ENCODE peak calls at places on chromosomes 5 and 9, in ten cellular contexts. One of them, this sample, is unnamed.

GRCh38 chr5:5523066-5523505 is 100.6 kb downstream of the ICE1 start:
- DNase-seq in RWPE2: no peak
- DNase-seq in spleen: no peak
- DNase-seq in mucosa of descending colon: peak; percentile 14
- DNase-seq in neural progenitor cell: no peak
- DNase-seq in astrocyte of the cerebellum: no peak
- DNase-seq in uterus: no peak
- DNase-seq in ascending aorta: no peak
- DNase-seq in A549: peak; percentile 32
- DNase-seq in esophagus muscularis mucosa: no peak
- DNase-seq in this sample: peak; percentile 1

GRCh38 chr5:38551020-38552017 is 5.1 kb downstream of the LIFR start:
- DNase-seq in ascending aorta: no peak
- DNase-seq in astrocyte of the cerebellum: no peak
- DNase-seq in mucosa of descending colon: peak; percentile 23
- DNase-seq in uterus: peak; percentile 29
- DNase-seq in RWPE2: no peak
- DNase-seq in A549: peak; percentile 65
- DNase-seq in spleen: no peak
- DNase-seq in esophagus muscularis mucosa: no peak
- DNase-seq in neural progenitor cell: peak; percentile 72
- DNase-seq in this sample: peak; percentile 79

GRCh38 chr5:146510528-146510927 is 5.5 kb downstream of the GPR151 start:
- DNase-seq in astrocyte of the cerebellum: no peak
- DNase-seq in esophagus muscularis mucosa: no peak
- DNase-seq in mucosa of descending colon: no peak
- DNase-seq in neural progenitor cell: no peak
- DNase-seq in spleen: no peak
- DNase-seq in ascending aorta: no peak
- DNase-seq in uterus: no peak
- DNase-seq in A549: no peak
- DNase-seq in RWPE2: no peak
- DNase-seq in this sample: peak; percentile 76

GRCh38 chr5:137622850-137623249 is 113.0 kb downstream of the KLHL3 start:
- DNase-seq in A549: peak; percentile 11
- DNase-seq in astrocyte of the cerebellum: no peak
- DNase-seq in spleen: no peak
- DNase-seq in esophagus muscularis mucosa: no peak
- DNase-seq in mucosa of descending colon: peak; percentile 22
- DNase-seq in RWPE2: no peak
- DNase-seq in neural progenitor cell: no peak
- DNase-seq in uterus: no peak
- DNase-seq in ascending aorta: peak; percentile 79
- DNase-seq in this sample: no peak

GRCh38 chr9:113933188-113933587 is 57.1 kb downstream of the ZNF618 start:
- DNase-seq in spleen: no peak
- DNase-seq in A549: no peak
- DNase-seq in ascending aorta: peak; percentile 39
- DNase-seq in astrocyte of the cerebellum: no peak
- DNase-seq in neural progenitor cell: no peak
- DNase-seq in esophagus muscularis mucosa: no peak
- DNase-seq in uterus: no peak
- DNase-seq in RWPE2: no peak
- DNase-seq in mucosa of descending colon: no peak
- DNase-seq in this sample: no peak

GRCh38 chr5:32523625-32524024 is 61.7 kb upstream of the SUB1 start:
- DNase-seq in uterus: no peak
- DNase-seq in neural progenitor cell: no peak
- DNase-seq in A549: peak; percentile 12
- DNase-seq in astrocyte of the cerebellum: no peak
- DNase-seq in spleen: no peak
- DNase-seq in ascending aorta: no peak
- DNase-seq in esophagus muscularis mucosa: no peak
- DNase-seq in mucosa of descending colon: no peak
- DNase-seq in RWPE2: no peak
- DNase-seq in this sample: no peak

GRCh38 chr5:122263352-122264030 is 48.5 kb upstream of the SNCAIP start:
- DNase-seq in neural progenitor cell: no peak
- DNase-seq in A549: no peak
- DNase-seq in uterus: no peak
- DNase-seq in spleen: no peak
- DNase-seq in RWPE2: no peak
- DNase-seq in esophagus muscularis mucosa: no peak
- DNase-seq in mucosa of descending colon: no peak
- DNase-seq in astrocyte of the cerebellum: no peak
- DNase-seq in ascending aorta: no peak
- DNase-seq in this sample: peak; percentile 59

GRCh38 chr9:37283730-37284235 is 138.7 kb upstream of the GRHPR start:
- DNase-seq in neural progenitor cell: peak; percentile 34
- DNase-seq in A549: peak; percentile 63
- DNase-seq in uterus: no peak
- DNase-seq in ascending aorta: no peak
- DNase-seq in esophagus muscularis mucosa: no peak
- DNase-seq in spleen: no peak
- DNase-seq in astrocyte of the cerebellum: peak; percentile 38
- DNase-seq in RWPE2: no peak
- DNase-seq in mucosa of descending colon: no peak
- DNase-seq in this sample: peak; percentile 28

GRCh38 chr5:126864042-126864688 is 87.2 kb downstream of the LMNB1 start:
- DNase-seq in neural progenitor cell: no peak
- DNase-seq in spleen: no peak
- DNase-seq in RWPE2: no peak
- DNase-seq in esophagus muscularis mucosa: peak; percentile 88
- DNase-seq in ascending aorta: no peak
- DNase-seq in mucosa of descending colon: no peak
- DNase-seq in astrocyte of the cerebellum: no peak
- DNase-seq in A549: no peak
- DNase-seq in uterus: no peak
- DNase-seq in this sample: no peak
- H3K4me3 ChIP-seq in neural progenitor cell: no peak overlapping the region
- H3K4me3 ChIP-seq in spleen: no peak overlapping the region
- H3K4me3 ChIP-seq in RWPE2: no peak overlapping the region
- H3K4me3 ChIP-seq in esophagus muscularis mucosa: no peak overlapping the region
- H3K4me3 ChIP-seq in ascending aorta: no peak overlapping the region
- H3K4me3 ChIP-seq in mucosa of descending colon: no peak overlapping the region
- H3K4me3 ChIP-seq in astrocyte of the cerebellum: no peak overlapping the region
- H3K4me3 ChIP-seq in A549: no peak overlapping the region
- H3K4me3 ChIP-seq in uterus: no peak overlapping the region
- H3K4me3 ChIP-seq in this sample: no peak overlapping the region

GRCh38 chr5:179964015-179964414 is 56.3 kb upstream of the TBC1D9B start:
- DNase-seq in A549: no peak
- DNase-seq in spleen: no peak
- DNase-seq in mucosa of descending colon: no peak
- DNase-seq in RWPE2: no peak
- DNase-seq in uterus: no peak
- DNase-seq in neural progenitor cell: no peak
- DNase-seq in esophagus muscularis mucosa: peak; percentile 60
- DNase-seq in ascending aorta: no peak
- DNase-seq in astrocyte of the cerebellum: no peak
- DNase-seq in this sample: no peak

GRCh38 chr5:179973391-179973790 is 65.7 kb upstream of the TBC1D9B start:
- DNase-seq in mucosa of descending colon: no peak
- DNase-seq in spleen: no peak
- DNase-seq in A549: no peak
- DNase-seq in astrocyte of the cerebellum: no peak
- DNase-seq in esophagus muscularis mucosa: peak; percentile 14
- DNase-seq in uterus: no peak
- DNase-seq in RWPE2: no peak
- DNase-seq in neural progenitor cell: no peak
- DNase-seq in ascending aorta: no peak
- DNase-seq in this sample: no peak

GRCh38 chr5:179967489-179967888 is 59.8 kb upstream of the TBC1D9B start:
- DNase-seq in RWPE2: no peak
- DNase-seq in esophagus muscularis mucosa: peak; percentile 12
- DNase-seq in ascending aorta: no peak
- DNase-seq in neural progenitor cell: no peak
- DNase-seq in astrocyte of the cerebellum: peak; percentile 11
- DNase-seq in A549: no peak
- DNase-seq in uterus: no peak
- DNase-seq in spleen: no peak
- DNase-seq in mucosa of descending colon: peak; percentile 72
- DNase-seq in this sample: peak; percentile 60

GRCh38 chr5:179974281-179974945 is 66.7 kb upstream of the TBC1D9B start:
- DNase-seq in neural progenitor cell: no peak
- DNase-seq in astrocyte of the cerebellum: no peak
- DNase-seq in mucosa of descending colon: no peak
- DNase-seq in spleen: no peak
- DNase-seq in uterus: no peak
- DNase-seq in esophagus muscularis mucosa: no peak
- DNase-seq in RWPE2: no peak
- DNase-seq in A549: no peak
- DNase-seq in ascending aorta: no peak
- DNase-seq in this sample: no peak

GRCh38 chr5:179969110-179969509 is 61.4 kb upstream of the TBC1D9B start:
- DNase-seq in ascending aorta: no peak
- DNase-seq in mucosa of descending colon: peak; percentile 73
- DNase-seq in RWPE2: no peak
- DNase-seq in A549: no peak
- DNase-seq in astrocyte of the cerebellum: no peak
- DNase-seq in uterus: no peak
- DNase-seq in esophagus muscularis mucosa: peak; percentile 10
- DNase-seq in spleen: no peak
- DNase-seq in neural progenitor cell: no peak
- DNase-seq in this sample: no peak
- TF ChIP-seq CTCF in ascending aorta: no peak
- TF ChIP-seq CTCF in mucosa of descending colon: no peak
- TF ChIP-seq CTCF in RWPE2: no peak
- TF ChIP-seq CTCF in A549: no peak
- TF ChIP-seq CTCF in astrocyte of the cerebellum: no peak
- TF ChIP-seq CTCF in uterus: no peak
- TF ChIP-seq CTCF in esophagus muscularis mucosa: no peak
- TF ChIP-seq CTCF in spleen: no peak
- TF ChIP-seq CTCF in neural progenitor cell: no peak
- TF ChIP-seq CTCF in this sample: no peak

GRCh38 chr9:95495529-95495928 is 21.2 kb downstream of the PTCH1 start:
- DNase-seq in spleen: no peak
- DNase-seq in uterus: no peak
- DNase-seq in neural progenitor cell: peak; percentile 34
- DNase-seq in mucosa of descending colon: no peak
- DNase-seq in A549: no peak
- DNase-seq in RWPE2: no peak
- DNase-seq in esophagus muscularis mucosa: no peak
- DNase-seq in ascending aorta: no peak
- DNase-seq in astrocyte of the cerebellum: no peak
- DNase-seq in this sample: no peak

GRCh38 chr9:95494416-95495371 is 22.1 kb downstream of the PTCH1 start:
- DNase-seq in A549: no peak
- DNase-seq in neural progenitor cell: peak; percentile 65
- DNase-seq in astrocyte of the cerebellum: no peak
- DNase-seq in uterus: no peak
- DNase-seq in esophagus muscularis mucosa: no peak
- DNase-seq in RWPE2: no peak
- DNase-seq in mucosa of descending colon: peak; percentile 83
- DNase-seq in spleen: peak; percentile 94
- DNase-seq in ascending aorta: no peak
- DNase-seq in this sample: no peak

GRCh38 chr9:95491543-95492330 is 25.0 kb downstream of the PTCH1 start:
- DNase-seq in RWPE2: no peak
- DNase-seq in neural progenitor cell: no peak
- DNase-seq in astrocyte of the cerebellum: no peak
- DNase-seq in mucosa of descending colon: no peak
- DNase-seq in ascending aorta: no peak
- DNase-seq in esophagus muscularis mucosa: no peak
- DNase-seq in A549: no peak
- DNase-seq in spleen: no peak
- DNase-seq in uterus: no peak
- DNase-seq in this sample: no peak

GRCh38 chr9:95495988-95496387 is 20.8 kb downstream of the PTCH1 start:
- DNase-seq in astrocyte of the cerebellum: no peak
- DNase-seq in mucosa of descending colon: no peak
- DNase-seq in uterus: no peak
- DNase-seq in A549: no peak
- DNase-seq in spleen: no peak
- DNase-seq in ascending aorta: no peak
- DNase-seq in RWPE2: no peak
- DNase-seq in esophagus muscularis mucosa: no peak
- DNase-seq in neural progenitor cell: peak; percentile 93
- DNase-seq in this sample: no peak

DNA sequence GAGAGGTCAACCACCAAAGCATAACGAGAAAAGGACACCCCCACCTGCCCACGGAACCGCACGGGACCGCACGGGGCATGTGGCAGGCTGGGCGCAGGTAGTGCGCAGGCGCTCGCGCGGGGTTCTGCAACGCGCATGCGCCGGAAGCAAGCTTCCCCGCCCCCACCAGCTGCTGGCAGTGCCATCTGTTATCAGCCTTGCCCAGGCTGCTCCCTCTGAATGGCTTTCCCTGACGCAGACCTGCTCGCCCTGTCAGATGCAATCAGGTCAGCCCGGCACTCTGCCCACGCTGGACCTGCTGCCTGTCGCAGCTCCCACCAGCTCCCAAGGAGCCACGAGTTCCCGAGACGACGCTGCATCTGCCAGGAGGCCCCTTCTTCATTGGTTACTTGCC is 22.8 kb downstream of the PTCH1 start:
- DNase-seq in RWPE2: no peak
- DNase-seq in esophagus muscularis mucosa: no peak
- DNase-seq in neural progenitor cell: no peak
- DNase-seq in A549: no peak
- DNase-seq in spleen: peak; percentile 84
- DNase-seq in uterus: no peak
- DNase-seq in mucosa of descending colon: peak; percentile 24
- DNase-seq in ascending aorta: no peak
- DNase-seq in astrocyte of the cerebellum: no peak
- DNase-seq in this sample: no peak
- H3K4me3 ChIP-seq in RWPE2: no peak overlapping the region
- H3K4me3 ChIP-seq in esophagus muscularis mucosa: no peak overlapping the region
- H3K4me3 ChIP-seq in neural progenitor cell: peak overlapping the region; percentile 37
- H3K4me3 ChIP-seq in A549: no peak overlapping the region
- H3K4me3 ChIP-seq in spleen: peak overlapping the region; percentile 11
- H3K4me3 ChIP-seq in uterus: no peak overlapping the region
- H3K4me3 ChIP-seq in mucosa of descending colon: no peak overlapping the region
- H3K4me3 ChIP-seq in ascending aorta: no peak overlapping the region
- H3K4me3 ChIP-seq in astrocyte of the cerebellum: peak overlapping the region; percentile 20
- H3K4me3 ChIP-seq in this sample: no peak overlapping the region

DNA sequence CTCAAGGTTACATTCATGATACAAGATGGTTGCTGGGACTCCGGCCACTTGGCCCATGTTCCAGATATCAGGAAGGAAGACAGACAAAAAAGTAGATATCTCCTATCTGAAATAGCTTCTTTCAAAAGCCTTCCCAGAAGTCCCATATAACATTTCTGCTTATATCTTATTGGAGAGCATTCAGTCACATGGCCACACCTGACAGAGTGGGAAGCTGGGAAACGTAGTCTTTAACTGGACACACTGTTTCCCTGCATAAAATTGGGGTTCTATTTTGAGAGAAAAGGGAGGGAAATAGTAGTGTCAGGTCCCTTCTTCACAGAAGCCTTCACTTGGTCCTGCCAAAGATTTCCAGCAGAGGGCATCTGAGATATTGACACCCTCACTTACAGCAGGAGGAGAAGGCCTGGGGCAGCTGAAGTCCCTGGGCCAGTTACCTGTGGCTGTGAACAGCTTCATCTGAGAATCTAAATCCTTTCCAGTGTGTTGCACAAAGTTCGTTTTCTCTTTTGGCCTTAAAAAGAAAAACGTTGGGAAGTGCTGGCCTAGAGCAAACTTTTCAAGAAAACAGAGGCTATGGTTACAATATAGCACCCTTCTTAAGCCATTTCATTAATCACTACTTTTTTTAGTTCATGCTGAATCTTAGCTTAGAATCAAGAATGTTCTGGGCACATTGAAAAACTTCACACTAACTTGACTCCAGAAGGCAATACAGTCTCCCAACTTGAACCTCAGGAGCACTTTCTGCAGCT is 33.5 kb downstream of the SPEF2 start:
- DNase-seq in A549: peak; percentile 46
- DNase-seq in neural progenitor cell: peak; percentile 55
- DNase-seq in RWPE2: no peak
- DNase-seq in esophagus muscularis mucosa: no peak
- DNase-seq in ascending aorta: no peak
- DNase-seq in spleen: no peak
- DNase-seq in astrocyte of the cerebellum: peak; percentile 11
- DNase-seq in mucosa of descending colon: peak; percentile 58
- DNase-seq in uterus: no peak
- DNase-seq in this sample: peak; percentile 78
- TF ChIP-seq CTCF in A549: peak; percentile 46
- TF ChIP-seq CTCF in neural progenitor cell: peak; percentile 54
- TF ChIP-seq CTCF in RWPE2: peak; percentile 88
- TF ChIP-seq CTCF in esophagus muscularis mucosa: no peak
- TF ChIP-seq CTCF in ascending aorta: no peak
- TF ChIP-seq CTCF in spleen: peak; percentile 47
- TF ChIP-seq CTCF in astrocyte of the cerebellum: peak; percentile 57
- TF ChIP-seq CTCF in mucosa of descending colon: no peak
- TF ChIP-seq CTCF in uterus: no peak
- TF ChIP-seq CTCF in this sample: peak; percentile 86

This sample was measured in choroid plexus epithelial cell.